ENCODE peak calls at places on chromosomes 3 and 15, in eight cellular contexts. V is colonic mucosa; B is lung; P is mammary epithelial cell; K is CD4-positive, CD25-positive, alpha-beta regulatory T cell; L is effector memory CD4-positive, alpha-beta T cell; J is WERI-Rb-1; M is SJSA1. A is an unnamed sample.
A peak's percentile ranks its signal among the peaks of the same experiment; 100 is the strongest.

GRCh38 chr15:66151809-66152208 is 101.7 kb downstream of the MEGF11 start:
- DNase-seq in M (no peak), V (peak; percentile 22), L (no peak), K (no peak), P (no peak), J (peak; percentile 66), B (no peak), A (no peak)

GRCh38 chr3:32758375-32758753 is 59.4 kb upstream of the TRIM71 start:
- DNase-seq in V (no peak), M (no peak), K (no peak), L (no peak), B (no peak), J (no peak), P (no peak), A (no peak)

GRCh38 chr15:39720721-39721611 is 61.7 kb downstream of the FSIP1 start:
- DNase-seq in J (no peak), P (peak; percentile 77), M (no peak), V (no peak), K (no peak), L (no peak), B (no peak), A (peak; percentile 40)

GRCh38 chr3:187064210-187065115 is 74.8 kb downstream of the RPL39L start:
- DNase-seq in B (peak; percentile 45), V (no peak), M (no peak), L (no peak), K (no peak), J (peak; percentile 38), P (peak; percentile 76), A (no peak)

GRCh38 chr3:110568246-110568645 is 503.4 kb upstream of the NECTIN3 start:
- DNase-seq in B (no peak), L (no peak), J (no peak), K (no peak), P (peak; percentile 91), V (no peak), M (peak; percentile 43), A (peak; percentile 17)

GRCh38 chr15:43251185-43251862 is 15.4 kb downstream of the TGM5 start:
- DNase-seq in L (no peak), M (no peak), V (no peak), B (no peak), P (no peak), K (no peak), J (no peak), A (no peak)

GRCh38 chr15:99423186-99424130 is 142.3 kb upstream of the MEF2A start:
- DNase-seq in B (no peak), J (no peak), K (no peak), P (no peak), L (no peak), M (no peak), V (no peak), A (no peak)

GRCh38 chr3:11159421-11159904 is 5.2 kb downstream of the HRH1 start:
- DNase-seq in L (no peak), M (peak; percentile 61), J (no peak), B (peak; percentile 51), P (no peak), V (peak; percentile 40), K (no peak), A (no peak)

GRCh38 chr3:42975456-42975855 is 3.7 kb upstream of the GASK1A start:
- DNase-seq in L (no peak), B (no peak), K (no peak), J (no peak), M (no peak), P (no peak), V (no peak), A (no peak)

GRCh38 chr15:29686079-29686425 is 136.2 kb downstream of the TJP1 start:
- DNase-seq in K (no peak), L (no peak), J (no peak), B (no peak), M (no peak), P (no peak), V (no peak), A (no peak)
- H3K4me3 ChIP-seq in K (no peak overlapping the region), L (no peak overlapping the region), J (no peak overlapping the region), B (no peak overlapping the region), M (no peak overlapping the region), P (no peak overlapping the region), V (no peak overlapping the region), A (no peak overlapping the region)

DNA sequence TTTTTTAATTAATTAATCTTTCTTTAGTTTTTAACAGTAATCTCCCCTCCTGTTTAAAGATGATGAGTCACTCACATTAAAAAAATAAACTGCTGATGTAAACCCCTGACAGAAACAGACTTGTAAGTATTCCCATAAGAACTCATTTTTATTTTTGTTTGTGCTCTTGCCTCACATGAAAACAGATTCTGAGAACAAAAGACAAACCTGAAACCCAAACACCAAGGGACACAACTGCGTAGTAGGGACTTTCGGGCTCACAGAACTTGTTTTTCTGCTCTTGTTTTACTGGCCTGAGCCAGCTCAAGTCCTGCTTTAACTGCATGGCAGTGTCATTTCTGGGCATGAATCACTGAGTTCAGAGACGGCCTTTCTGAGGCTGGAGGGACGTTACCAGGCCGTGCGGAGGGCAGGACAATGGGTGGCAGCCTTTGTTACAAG is 600.8 kb downstream of the FOXP1 start:
- DNase-seq in L (no peak), M (peak; percentile 76), B (no peak), V (peak; percentile 34), K (peak; percentile 14), J (no peak), P (peak; percentile 97), A (no peak)
- H3K36me3 ChIP-seq in L (peaks cover 57% of the 10 kb centered on the region), M (peaks cover 28% of the 10 kb centered on the region), B (peaks cover 28% of the 10 kb centered on the region), V (peaks cover 16% of the 10 kb centered on the region), K (peaks cover 84% of the 10 kb centered on the region), J (no peaks in the 10 kb centered on the region), P (peaks cover 14% of the 10 kb centered on the region), A (peaks cover 4% of the 10 kb centered on the region)

GRCh38 chr3:188241883-188242282 is 87.9 kb downstream of the LPP start:
- DNase-seq in V (no peak), K (no peak), M (no peak), J (no peak), B (no peak), L (no peak), P (no peak), A (no peak)

GRCh38 chr3:188244395-188244861 is 90.5 kb downstream of the LPP start:
- DNase-seq in K (no peak), J (no peak), M (peak; percentile 75), P (peak; percentile 94), L (no peak), V (no peak), B (no peak), A (no peak)

GRCh38 chr3:188243124-188243795 is 89.3 kb downstream of the LPP start:
- DNase-seq in M (no peak), P (peak; percentile 62), J (no peak), V (no peak), K (no peak), L (no peak), B (no peak), A (no peak)

GRCh38 chr3:188241072-188241471 is 87.1 kb downstream of the LPP start:
- DNase-seq in J (no peak), P (no peak), L (no peak), K (no peak), V (no peak), M (no peak), B (no peak), A (no peak)

GRCh38 chr3:188242426-188243123 is 88.6 kb downstream of the LPP start:
- DNase-seq in K (no peak), L (no peak), P (peak; percentile 75), M (no peak), V (no peak), B (no peak), J (no peak), A (no peak)
- H3K27ac ChIP-seq in K (no peak overlapping the region), L (no peak overlapping the region), P (peak overlapping the region; percentile 78), M (peak overlapping the region; percentile 23), V (no peak overlapping the region), B (peak overlapping the region; percentile 93), J (no peak overlapping the region), A (peak overlapping the region; percentile 8)

GRCh38 chr3:195548046-195548445 is 4.9 kb upstream of the PPP1R2 start:
- DNase-seq in P (no peak), B (no peak), K (no peak), J (no peak), M (no peak), V (no peak), L (no peak), A (no peak)

GRCh38 chr3:195549931-195550519 is 6.9 kb upstream of the PPP1R2 start:
- DNase-seq in K (peak; percentile 74), L (peak; percentile 80), M (no peak), B (no peak), P (no peak), V (peak; percentile 59), J (no peak), A (no peak)

GRCh38 chr3:195548496-195548895 is 5.4 kb upstream of the PPP1R2 start:
- DNase-seq in B (no peak), J (no peak), V (no peak), M (no peak), K (no peak), P (no peak), L (no peak), A (no peak)

GRCh38 chr3:195550723-195551122 is 7.6 kb upstream of the PPP1R2 start:
- DNase-seq in V (no peak), J (no peak), L (no peak), B (no peak), K (no peak), P (no peak), M (no peak), A (no peak)

GRCh38 chr3:195549001-195549400 is 5.9 kb upstream of the PPP1R2 start:
- DNase-seq in J (no peak), L (no peak), M (no peak), V (no peak), K (no peak), P (no peak), B (no peak), A (no peak)
- H3K4me3 ChIP-seq in J (no peak overlapping the region), L (no peak overlapping the region), M (no peak overlapping the region), V (no peak overlapping the region), K (peak overlapping the region; percentile 73), P (no peak overlapping the region), B (no peak overlapping the region), A (no peak overlapping the region)

GRCh38 chr15:41289953-41290352 is 42.4 kb downstream of the OIP5 start:
- DNase-seq in P (no peak), B (no peak), M (no peak), V (no peak), J (no peak), L (no peak), K (no peak), A (no peak)
- H3K36me3 ChIP-seq in P (peaks cover 28% of the 10 kb centered on the region), B (peaks cover 12% of the 10 kb centered on the region), M (peaks cover 80% of the 10 kb centered on the region), V (peaks cover 7% of the 10 kb centered on the region), J (peaks cover 74% of the 10 kb centered on the region), L (peaks cover 24% of the 10 kb centered on the region), K (peaks cover 47% of the 10 kb centered on the region), A (peaks cover 29% of the 10 kb centered on the region)

GRCh38 chr3:25107918-25108617 is 320.0 kb upstream of the RARB start:
- DNase-seq in K (no peak), P (peak; percentile 82), J (no peak), L (no peak), B (no peak), V (no peak), M (no peak), A (no peak)
- H3K27ac ChIP-seq in K (no peak overlapping the region), P (peak overlapping the region; percentile 46), J (no peak overlapping the region), L (no peak overlapping the region), B (no peak overlapping the region), V (no peak overlapping the region), M (no peak overlapping the region), A (no peak overlapping the region)

DNA sequence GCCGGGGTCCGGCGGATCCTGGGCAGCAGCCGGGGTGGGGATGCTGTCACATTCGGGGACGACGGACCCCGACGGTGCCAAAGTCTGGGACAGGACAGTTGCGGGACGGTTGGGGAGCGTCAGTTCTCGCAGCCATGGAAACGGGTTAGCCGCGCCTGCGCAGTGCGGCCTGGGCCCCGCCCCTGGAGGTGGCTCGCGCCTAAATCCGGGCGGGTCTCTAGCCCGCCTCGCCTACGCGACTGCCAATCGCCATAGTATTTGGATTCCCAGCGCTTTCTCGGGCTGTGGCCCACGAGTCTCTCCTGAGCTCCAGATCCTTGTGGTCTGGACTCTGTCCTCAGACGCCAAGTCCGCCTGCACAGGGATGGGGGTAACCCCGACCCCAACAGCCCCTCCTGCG is at the start of gene ZMYND10:
- DNase-seq in P (peak; percentile 31), V (peak; percentile 88), L (peak; percentile 63), K (peak; percentile 74), J (peak; percentile 84), M (peak; percentile 68), B (peak; percentile 72), A (no peak)
- H3K4me3 ChIP-seq in P (peak within 1 kb of the TSS; percentile 54), V (peak within 1 kb of the TSS; percentile 25), L (peak within 1 kb of the TSS; percentile 33), K (peak within 1 kb of the TSS; percentile 37), J (peak within 1 kb of the TSS; percentile 46), M (peak within 1 kb of the TSS; percentile 26), B (no peak within 1 kb of the TSS), A (peak within 1 kb of the TSS; percentile 67)